ENCODE peak calls at places on chromosomes 6 and 20, in four cellular contexts. One of them, this sample, is unnamed.
A peak's percentile ranks its signal among the peaks of the same experiment; 100 is the strongest.

GRCh38 chr6:36827261-36828079 is 11.8 kb downstream of the CPNE5 start:
- DNase-seq in K562: peak; percentile 73
- DNase-seq in HCT116: no peak
- DNase-seq in HepG2: no peak
- DNase-seq in this sample: no peak

GRCh38 chr20:21208999-21209398 is 83.1 kb downstream of the KIZ start:
- DNase-seq in HCT116: no peak
- DNase-seq in K562: no peak
- DNase-seq in HepG2: no peak
- DNase-seq in this sample: no peak

GRCh38 chr6:38588631-38589366 is 50.9 kb downstream of the BTBD9 start:
- DNase-seq in HepG2: peak; percentile 74
- DNase-seq in K562: no peak
- DNase-seq in HCT116: no peak
- DNase-seq in this sample: no peak

GRCh38 chr6:152954443-152954842 is 28.4 kb downstream of the FBXO5 start:
- DNase-seq in K562: peak; percentile 24
- DNase-seq in HepG2: no peak
- DNase-seq in HCT116: no peak
- DNase-seq in this sample: no peak

GRCh38 chr6:54085526-54085925 is 25.7 kb upstream of the MLIP start:
- DNase-seq in HepG2: no peak
- DNase-seq in K562: no peak
- DNase-seq in HCT116: no peak
- DNase-seq in this sample: no peak

GRCh38 chr6:1335367-1336037 is 23.6 kb downstream of the FOXQ1 start:
- DNase-seq in HepG2: peak; percentile 98
- DNase-seq in HCT116: peak; percentile 87
- DNase-seq in K562: no peak
- DNase-seq in this sample: no peak

GRCh38 chr20:25057234-25058050 is 497 bp downstream of the ACSS1 start:
- DNase-seq in K562: no peak
- DNase-seq in HepG2: no peak
- DNase-seq in HCT116: no peak
- DNase-seq in this sample: no peak

GRCh38 chr20:2693996-2694471 is 1.5 kb downstream of the EBF4 start:
- DNase-seq in HCT116: no peak
- DNase-seq in K562: peak; percentile 9
- DNase-seq in HepG2: no peak
- DNase-seq in this sample: no peak

GRCh38 chr20:39067526-39068216 is 105.5 kb downstream of the DHX35 start:
- DNase-seq in HepG2: no peak
- DNase-seq in HCT116: no peak
- DNase-seq in K562: no peak
- DNase-seq in this sample: no peak

GRCh38 chr20:56111951-56112730 is 106.8 kb upstream of the CBLN4 start:
- DNase-seq in HCT116: no peak
- DNase-seq in HepG2: no peak
- DNase-seq in K562: no peak
- DNase-seq in this sample: no peak

GRCh38 chr6:12394170-12394569 is 104.0 kb downstream of the EDN1 start:
- DNase-seq in HepG2: no peak
- DNase-seq in K562: no peak
- DNase-seq in HCT116: no peak
- DNase-seq in this sample: no peak
- TF ChIP-seq TCF7L2 in HepG2: no peak
- TF ChIP-seq TCF7L2 in K562: no peak
- TF ChIP-seq TCF7L2 in HCT116: no peak
- TF ChIP-seq TCF7L2 in this sample: no peak

GRCh38 chr6:105080279-105080678 is 99.5 kb downstream of the POPDC3 start:
- DNase-seq in HCT116: no peak
- DNase-seq in K562: no peak
- DNase-seq in HepG2: no peak
- DNase-seq in this sample: no peak

GRCh38 chr6:105072799-105073199 is 107.0 kb downstream of the POPDC3 start:
- DNase-seq in HCT116: no peak
- DNase-seq in HepG2: peak; percentile 59
- DNase-seq in K562: peak; percentile 26
- DNase-seq in this sample: no peak

GRCh38 chr6:105075210-105075609 is 104.6 kb downstream of the POPDC3 start:
- DNase-seq in HCT116: no peak
- DNase-seq in HepG2: no peak
- DNase-seq in K562: no peak
- DNase-seq in this sample: no peak

DNA sequence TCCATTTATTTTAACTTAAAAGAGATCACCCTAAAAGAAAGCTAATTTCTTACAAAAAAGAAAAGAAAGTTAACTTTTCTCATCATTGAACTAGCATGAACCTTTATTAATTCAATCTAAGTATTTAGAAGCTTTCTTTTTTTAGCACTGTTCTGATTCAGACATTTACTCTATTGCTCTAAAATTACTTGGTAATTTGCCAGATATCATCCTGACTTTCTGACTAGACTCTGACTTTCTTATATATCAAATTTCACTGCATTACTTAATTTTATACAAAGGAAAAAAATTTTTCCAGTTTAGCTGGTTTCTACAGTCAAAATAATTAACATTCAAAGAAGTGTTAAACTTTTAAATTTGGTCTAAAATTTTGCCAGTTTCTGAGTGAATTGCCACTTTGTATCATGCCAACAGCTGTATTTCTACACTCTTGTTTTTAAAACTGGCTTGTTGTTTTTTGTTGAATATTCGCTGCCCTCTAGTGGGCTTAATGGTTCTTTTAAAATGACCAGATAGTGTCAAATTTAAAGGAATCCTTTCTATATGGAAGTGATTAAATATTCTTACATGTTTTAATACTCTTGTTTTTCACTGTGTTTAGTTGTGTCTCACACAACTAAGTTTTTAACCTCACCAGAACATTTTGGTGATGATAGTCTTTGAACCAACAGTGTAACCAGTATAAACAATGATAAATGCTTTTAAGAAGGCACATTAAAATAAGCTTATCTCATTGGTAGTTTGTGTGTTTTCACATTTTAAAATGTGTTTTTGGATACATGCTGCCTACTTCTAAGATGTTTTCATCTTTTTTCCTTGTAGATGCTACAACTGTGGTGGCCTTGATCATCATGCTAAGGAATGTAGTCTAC is 102.0 kb downstream of the POPDC3 start:
- DNase-seq in HCT116: peak; percentile 44
- DNase-seq in HepG2: peak; percentile 51
- DNase-seq in K562: peak; percentile 59
- DNase-seq in this sample: no peak
- TF ChIP-seq TCF7L2 in HCT116: no peak
- TF ChIP-seq TCF7L2 in HepG2: no peak
- TF ChIP-seq TCF7L2 in K562: no peak
- TF ChIP-seq TCF7L2 in this sample: no peak

GRCh38 chr6:144339859-144340452 is 54.8 kb downstream of the UTRN start:
- DNase-seq in K562: no peak
- DNase-seq in HepG2: no peak
- DNase-seq in HCT116: no peak
- DNase-seq in this sample: no peak
- TF ChIP-seq TCF7L2 in K562: no peak
- TF ChIP-seq TCF7L2 in HepG2: no peak
- TF ChIP-seq TCF7L2 in HCT116: no peak
- TF ChIP-seq TCF7L2 in this sample: no peak

DNA sequence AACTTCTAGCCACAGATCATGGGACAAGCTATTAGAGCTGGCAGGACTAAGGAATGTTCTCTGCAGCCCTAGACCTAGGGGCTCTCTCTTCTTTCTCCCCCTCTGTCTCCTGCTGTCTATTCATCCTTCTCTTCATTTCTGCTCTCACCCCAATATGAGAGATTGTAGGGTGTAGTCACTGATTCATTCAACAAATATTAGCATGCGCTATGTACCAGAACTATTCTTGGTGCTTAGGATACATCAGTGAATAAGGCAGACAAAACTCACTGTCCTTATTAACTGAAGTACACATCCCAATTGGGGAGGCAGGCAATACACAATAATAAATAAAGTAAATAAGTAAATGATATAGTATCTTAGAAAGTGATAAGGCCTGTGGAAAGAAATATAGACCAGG is 14.7 kb upstream of the SIRPB2 start:
- DNase-seq in K562: no peak
- DNase-seq in HepG2: no peak
- DNase-seq in HCT116: no peak
- DNase-seq in this sample: no peak
- TF ChIP-seq TCF7L2 in K562: no peak
- TF ChIP-seq TCF7L2 in HepG2: no peak
- TF ChIP-seq TCF7L2 in HCT116: no peak
- TF ChIP-seq TCF7L2 in this sample: no peak

GRCh38 chr6:147837540-147837939 is 329.1 kb downstream of the SAMD5 start:
- DNase-seq in HCT116: no peak
- DNase-seq in HepG2: no peak
- DNase-seq in K562: no peak
- DNase-seq in this sample: no peak
- TF ChIP-seq TCF7L2 in HCT116: no peak
- TF ChIP-seq TCF7L2 in HepG2: no peak
- TF ChIP-seq TCF7L2 in K562: no peak
- TF ChIP-seq TCF7L2 in this sample: no peak

GRCh38 chr6:166969390-166970002 is 13.1 kb upstream of the RNASET2 start:
- DNase-seq in K562: no peak
- DNase-seq in HepG2: no peak
- DNase-seq in HCT116: no peak
- DNase-seq in this sample: no peak
- TF ChIP-seq TCF7L2 in K562: no peak
- TF ChIP-seq TCF7L2 in HepG2: no peak
- TF ChIP-seq TCF7L2 in HCT116: no peak
- TF ChIP-seq TCF7L2 in this sample: no peak

GRCh38 chr6:28429781-28430180 is 13.5 kb downstream of the ZSCAN23 start:
- DNase-seq in K562: no peak
- DNase-seq in HepG2: no peak
- DNase-seq in HCT116: no peak
- DNase-seq in this sample: no peak
- TF ChIP-seq TCF7L2 in K562: no peak
- TF ChIP-seq TCF7L2 in HepG2: no peak
- TF ChIP-seq TCF7L2 in HCT116: no peak
- TF ChIP-seq TCF7L2 in this sample: no peak

DNA sequence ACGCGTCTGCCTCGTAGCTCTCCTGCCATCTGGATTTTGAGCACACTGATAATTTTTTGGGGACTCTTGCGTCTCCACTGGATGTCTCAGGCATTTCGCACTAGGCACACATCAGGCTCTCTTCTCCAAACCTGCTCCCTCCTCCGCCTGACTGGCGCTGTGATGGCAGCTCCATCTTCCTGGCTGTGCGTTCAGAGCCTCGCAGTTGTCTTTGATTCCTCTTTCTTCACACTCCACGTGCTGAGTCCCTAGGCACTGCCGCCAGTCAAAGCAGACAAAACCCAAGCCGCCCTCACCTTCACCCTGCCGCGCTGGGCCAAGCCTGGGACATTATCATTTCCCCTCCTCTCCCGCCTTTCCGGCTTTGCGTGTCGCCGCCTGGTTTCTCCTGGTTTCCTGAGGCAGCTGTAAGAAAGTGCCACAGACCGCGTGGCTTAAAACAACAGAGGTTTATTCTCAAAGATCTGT is 778 bp downstream of the PSMG4 start:
- DNase-seq in HepG2: peak; percentile 36
- DNase-seq in HCT116: no peak
- DNase-seq in K562: peak; percentile 67
- DNase-seq in this sample: no peak
- TF ChIP-seq TCF7L2 in HepG2: no peak
- TF ChIP-seq TCF7L2 in HCT116: no peak
- TF ChIP-seq TCF7L2 in K562: no peak
- TF ChIP-seq TCF7L2 in this sample: no peak

This sample was measured in Panc1.